ENCODE peak calls at places on chromosomes 4 and X, in six cellular contexts. Y, E, G, S, P and W are unnamed samples.
A peak's percentile ranks its signal among the peaks of the same experiment; 100 is the strongest.

GRCh38 chr4:84750260-84750955 is 167.5 kb downstream of the CDS1 start:
- DNase-seq in G (no peak), Y (no peak), S (no peak), P (no peak), E (no peak), W (no peak)

GRCh38 chr4:10115657-10116624 is 658 bp downstream of the WDR1 start:
- DNase-seq in E (no peak), S (peak; percentile 88), P (no peak), Y (peak; percentile 59), G (peak; percentile 74), W (peak; percentile 75)

GRCh38 chr4:23957465-23957864 is 67.6 kb upstream of the PPARGC1A start:
- DNase-seq in S (no peak), Y (no peak), P (no peak), G (no peak), E (no peak), W (no peak)

GRCh38 chr4:158111241-158111640 is 61.6 kb downstream of the GASK1B start:
- DNase-seq in Y (no peak), E (no peak), P (no peak), S (no peak), G (no peak), W (no peak)

GRCh38 chr4:26085581-26085980 is 171.6 kb downstream of the SMIM20 start:
- DNase-seq in G (no peak), P (no peak), S (no peak), Y (no peak), E (no peak), W (no peak)

GRCh38 chr4:72641611-72642010 is 72.6 kb upstream of the ADAMTS3 start:
- DNase-seq in S (no peak), Y (no peak), E (no peak), G (no peak), P (no peak), W (no peak)

GRCh38 chr4:92646826-92647225 is 343.1 kb downstream of the GRID2 start:
- DNase-seq in P (no peak), Y (no peak), G (no peak), S (no peak), E (no peak), W (no peak)

GRCh38 chrX:153245288-153245731 is 66.2 kb downstream of the MAGEA1 start:
- DNase-seq in P (no peak), G (no peak), Y (no peak), S (peak; percentile 51), E (no peak), W (peak; percentile 37)

GRCh38 chr4:5276475-5277045 is 225.3 kb downstream of the STK32B start:
- DNase-seq in E (no peak), P (no peak), S (no peak), G (no peak), Y (no peak), W (no peak)

DNA sequence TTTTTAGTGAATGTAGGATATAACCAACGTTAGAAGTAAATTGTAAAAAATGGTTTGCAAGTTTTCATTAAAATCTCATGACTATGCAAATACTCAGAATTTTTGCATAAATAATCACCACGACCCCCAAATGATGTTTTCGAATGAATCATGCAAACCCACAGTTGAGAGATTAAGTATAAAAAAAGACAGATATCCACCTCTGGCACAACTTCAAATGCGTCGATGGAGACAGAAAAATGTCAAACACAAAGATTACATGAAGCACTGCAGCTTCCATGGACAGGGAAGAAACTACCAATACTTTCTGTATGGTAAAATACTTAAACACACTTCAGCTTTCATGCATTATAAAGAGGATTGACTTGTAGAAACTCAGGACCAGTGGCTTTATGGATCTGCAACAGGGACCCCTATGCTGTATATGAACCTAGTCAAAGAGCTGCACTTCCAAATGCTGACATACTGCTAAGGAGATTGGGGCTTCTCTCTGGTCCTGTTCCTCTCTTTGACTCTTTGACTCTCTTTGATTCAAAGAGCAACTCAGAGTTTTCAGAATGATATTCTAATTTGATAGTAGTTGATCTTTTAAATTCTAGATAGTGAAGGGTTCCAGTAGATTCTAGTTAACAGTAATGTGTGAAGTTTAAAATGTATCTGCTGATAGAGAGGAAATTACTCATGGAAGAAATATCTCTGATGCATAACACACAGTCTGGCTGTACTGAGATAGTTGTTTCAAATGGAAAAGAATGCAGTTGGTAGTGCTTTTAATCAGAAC is 238.9 kb downstream of the RASL11B start:
- DNase-seq in P (no peak), Y (no peak), G (no peak), S (no peak), E (no peak), W (no peak)
- H3K27ac ChIP-seq in P (no peak overlapping the region), Y (no peak overlapping the region), G (no peak overlapping the region), S (no peak overlapping the region), E (no peak overlapping the region), W (no peak overlapping the region)

GRCh38 chrX:27674491-27674890 is 84.3 kb downstream of the DCAF8L2 start:
- DNase-seq in E (no peak), Y (no peak), S (no peak), G (no peak), P (no peak), W (no peak)

GRCh38 chrX:27679281-27679680 is 89.1 kb downstream of the DCAF8L2 start:
- DNase-seq in E (no peak), Y (no peak), P (no peak), G (no peak), S (no peak), W (no peak)

GRCh38 chrX:27680726-27681125 is 90.6 kb downstream of the DCAF8L2 start:
- DNase-seq in E (no peak), S (no peak), P (no peak), Y (no peak), G (no peak), W (no peak)

GRCh38 chrX:27671234-27671633 is 81.1 kb downstream of the DCAF8L2 start:
- DNase-seq in P (no peak), Y (no peak), E (no peak), S (no peak), G (no peak), W (no peak)

DNA sequence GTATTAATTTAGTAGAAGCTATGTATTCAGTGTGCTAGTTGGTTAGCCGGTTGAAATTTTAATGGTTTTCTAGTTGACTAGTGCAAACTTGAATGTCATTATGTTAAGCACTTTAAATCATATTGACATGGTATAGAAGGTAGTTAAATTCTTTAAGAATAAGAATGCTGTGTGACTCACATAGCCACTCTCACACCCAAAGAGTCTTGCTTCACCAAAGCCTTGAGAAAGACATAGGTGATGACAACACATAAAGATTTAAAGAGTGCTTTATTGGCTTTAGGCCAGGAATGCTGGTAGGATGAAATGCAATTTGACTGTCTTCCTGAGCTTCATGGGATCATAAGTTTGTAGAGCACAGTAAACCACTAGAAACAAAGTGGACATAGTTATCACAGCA is 85.3 kb downstream of the DCAF8L2 start:
- DNase-seq in P (no peak), Y (no peak), S (no peak), E (no peak), G (no peak), W (no peak)
- H3K27ac ChIP-seq in P (no peak overlapping the region), Y (no peak overlapping the region), S (no peak overlapping the region), E (no peak overlapping the region), G (no peak overlapping the region), W (no peak overlapping the region)

DNA sequence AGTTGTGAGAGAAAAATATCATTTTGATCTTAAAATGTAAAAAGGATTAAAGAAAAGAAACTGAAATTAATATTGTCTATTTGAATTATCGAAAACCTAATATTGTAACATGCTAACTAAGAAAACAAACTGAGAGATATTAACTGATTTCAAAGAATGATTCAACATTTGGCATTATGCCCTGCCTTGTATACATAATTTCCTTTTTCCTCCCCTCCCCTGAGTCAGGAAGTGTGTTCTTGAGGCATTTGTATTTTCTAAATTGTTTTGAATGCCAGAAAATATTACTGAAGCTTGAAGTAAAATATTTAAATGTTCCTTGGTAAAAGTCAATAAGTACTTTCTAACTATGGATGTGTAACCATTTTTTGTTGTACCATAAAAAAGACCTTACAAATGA is 49.4 kb downstream of the RPS6KA3 start:
- DNase-seq in G (no peak), P (no peak), S (no peak), Y (no peak), E (no peak), W (no peak)
- H3K27ac ChIP-seq in G (no peak overlapping the region), P (no peak overlapping the region), S (no peak overlapping the region), Y (no peak overlapping the region), E (no peak overlapping the region), W (no peak overlapping the region)

GRCh38 chr4:7886250-7886973 is 53.2 kb downstream of the AFAP1 start:
- DNase-seq in E (no peak), P (no peak), Y (no peak), G (no peak), S (no peak), W (no peak)
- H3K27ac ChIP-seq in E (peak overlapping the region; percentile 13), P (no peak overlapping the region), Y (no peak overlapping the region), G (no peak overlapping the region), S (no peak overlapping the region), W (no peak overlapping the region)

GRCh38 chr4:49000806-49001205 is 14.7 kb downstream of the CWH43 start:
- DNase-seq in S (no peak), P (no peak), G (no peak), E (no peak), Y (no peak), W (no peak)
- H3K27ac ChIP-seq in S (no peak overlapping the region), P (no peak overlapping the region), G (no peak overlapping the region), E (no peak overlapping the region), Y (no peak overlapping the region), W (no peak overlapping the region)

DNA sequence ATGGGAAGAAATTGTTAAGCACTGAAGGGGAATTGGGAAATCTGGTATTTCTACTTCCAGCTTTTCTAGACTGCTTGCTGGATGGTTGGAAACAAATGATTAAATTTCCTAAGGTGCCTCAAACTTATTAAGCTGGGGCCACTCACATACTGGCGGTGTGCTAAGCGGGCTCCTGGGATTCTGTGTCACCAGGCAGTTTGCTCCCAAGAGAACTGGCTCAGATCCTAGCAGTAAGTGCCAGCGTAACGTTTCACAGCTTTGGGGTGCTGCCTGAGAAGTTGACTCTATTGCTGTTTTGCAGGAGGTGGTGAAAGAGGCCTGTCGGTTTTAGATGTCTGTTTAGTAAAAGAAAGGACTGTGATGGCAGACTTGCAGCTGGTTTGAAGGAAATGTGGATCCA is 6.9 kb upstream of the REELD1 start:
- DNase-seq in E (no peak), P (no peak), S (no peak), G (no peak), Y (no peak), W (no peak)
- H3K27ac ChIP-seq in E (no peak overlapping the region), P (no peak overlapping the region), S (no peak overlapping the region), G (no peak overlapping the region), Y (no peak overlapping the region), W (no peak overlapping the region)

GRCh38 chr4:145012841-145013240 is 85.2 kb downstream of the ANAPC10 start:
- DNase-seq in G (no peak), S (no peak), P (no peak), E (no peak), Y (peak; percentile 12), W (no peak)
- H3K27ac ChIP-seq in G (peak overlapping the region; percentile 47), S (no peak overlapping the region), P (no peak overlapping the region), E (no peak overlapping the region), Y (no peak overlapping the region), W (no peak overlapping the region)